ENCODE peak calls at places on chromosomes 3 and 15, in five cellular contexts. R is GF-D8; Q is activated T-cell treated with anti-CD3 and anti-CD28 coated beads, Interleukin-2, amount 50 U/mL, for 48 hours; B is cardiac muscle cell; Z is WTC11. V is an unnamed sample.

GRCh38 chr15:68376447-68377060 is 55.4 kb downstream of the ITGA11 start:
- DNase-seq in B (no peak), Z (no peak), R (no peak), Q (peak), V (no peak)

GRCh38 chr15:63553388-63553791 is 43.8 kb upstream of the FBXL22 start:
- DNase-seq in R (no peak), B (peak), Q (no peak), Z (no peak), V (no peak)

GRCh38 chr3:40613306-40613705 is 88.5 kb downstream of the ZNF621 start:
- DNase-seq in B (no peak), Q (no peak), R (no peak), Z (no peak), V (no peak)

GRCh38 chr3:45950686-45951600 is 7.7 kb downstream of the CXCR6 start:
- DNase-seq in Q (peak), B (no peak), R (no peak), Z (no peak), V (no peak)

GRCh38 chr3:42084593-42084992 is 6.6 kb upstream of the TRAK1 start:
- DNase-seq in B (no peak), Q (no peak), R (no peak), Z (no peak), V (no peak)

GRCh38 chr3:55623786-55624185 is 136.7 kb upstream of the WNT5A start:
- DNase-seq in Q (no peak), R (no peak), Z (no peak), B (no peak), V (no peak)

GRCh38 chr3:11791339-11792200 is 55.1 kb downstream of the TAMM41 start:
- DNase-seq in B (no peak), R (no peak), Z (no peak), Q (no peak), V (no peak)

GRCh38 chr15:75672646-75673425 is 25.1 kb downstream of the SNX33 start:
- DNase-seq in R (no peak), B (peak), Q (no peak), Z (no peak), V (no peak)

GRCh38 chr15:70604671-70605070 is 158.7 kb downstream of the UACA start:
- DNase-seq in R (no peak), Z (no peak), B (peak), Q (no peak), V (no peak)

GRCh38 chr3:39255503-39256325 is 24.1 kb downstream of the CX3CR1 start:
- DNase-seq in Z (no peak), B (no peak), R (peak), Q (peak), V (peak)

GRCh38 chr15:50543556-50543955 is 2.9 kb downstream of the USP50 start:
- DNase-seq in Q (no peak), B (no peak), Z (no peak), R (no peak), V (no peak)

GRCh38 chr3:186823391-186823790 is 17.1 kb upstream of the RFC4 start:
- DNase-seq in R (no peak), B (no peak), Q (no peak), Z (no peak), V (no peak)

GRCh38 chr3:36606871-36607765 is 157.2 kb downstream of the DCLK3 start:
- DNase-seq in B (no peak), Z (no peak), R (no peak), Q (no peak), V (no peak)

GRCh38 chr15:101035611-101036010 is 116.5 kb downstream of the LRRK1 start:
- DNase-seq in R (peak), B (no peak), Z (no peak), Q (no peak), V (no peak)

GRCh38 chr15:98526094-98526493 is 122.2 kb upstream of the IGF1R start:
- DNase-seq in B (no peak), Q (no peak), R (no peak), Z (no peak), V (no peak)

GRCh38 chr3:126216416-126216815 is 36.0 kb upstream of the ALDH1L1 start:
- DNase-seq in Z (no peak), B (no peak), R (no peak), Q (no peak), V (no peak)

GRCh38 chr3:193869221-193870201 is 266.4 kb upstream of the HES1 start:
- DNase-seq in Z (peak), Q (peak), R (no peak), B (no peak), V (no peak)

GRCh38 chr15:96122077-96123027 is 208.1 kb upstream of the NR2F2 start:
- DNase-seq in B (peak), Z (no peak), Q (no peak), R (no peak), V (no peak)

GRCh38 chr3:17581421-17582080 is 160.9 kb downstream of the TBC1D5 start:
- DNase-seq in R (no peak), B (no peak), Z (no peak), Q (no peak), V (no peak)

GRCh38 chr3:14138878-14139659 is 14.2 kb downstream of the TMEM43 start:
- DNase-seq in Q (no peak), R (no peak), B (no peak), Z (no peak), V (no peak)

GRCh38 chr3:187979543-187979942 is 174.4 kb upstream of the LPP start:
- DNase-seq in Z (no peak), Q (no peak), B (no peak), R (peak), V (no peak)

GRCh38 chr3:193962986-193963683 is 172.8 kb upstream of the HES1 start:
- DNase-seq in R (no peak), Q (peak), B (no peak), Z (no peak), V (no peak)

GRCh38 chr15:33135355-33135781 is 59.1 kb downstream of the FMN1 start:
- DNase-seq in B (no peak), R (no peak), Z (no peak), Q (no peak), V (no peak)

GRCh38 chr3:71110531-71111222 is 472.9 kb downstream of the FOXP1 start:
- DNase-seq in Q (no peak), B (no peak), Z (no peak), R (no peak), V (no peak)

GRCh38 chr3:189883113-189883753 is 237.5 kb downstream of the P3H2 start:
- DNase-seq in R (no peak), B (no peak), Q (no peak), Z (no peak), V (no peak)

GRCh38 chr3:87553058-87553457 is 276.7 kb upstream of the POU1F1 start:
- DNase-seq in Z (no peak), Q (no peak), R (no peak), B (no peak), V (no peak)

GRCh38 chr3:163924600-163924999 is 1153.7 kb downstream of the SI start:
- DNase-seq in Z (no peak), B (no peak), R (no peak), Q (no peak), V (no peak)

GRCh38 chr3:171301002-171301401 is 159.2 kb downstream of the TNIK start:
- DNase-seq in R (no peak), B (no peak), Q (no peak), Z (no peak), V (no peak)

GRCh38 chr3:19013879-19014278 is 134.4 kb upstream of the KCNH8 start:
- DNase-seq in B (no peak), R (no peak), Q (no peak), Z (peak), V (no peak)

GRCh38 chr3:191330309-191330712 is at the start of gene UTS2B:
- DNase-seq in R (no peak), Q (no peak), Z (no peak), B (no peak), V (no peak)

GRCh38 chr3:32531010-32531647 is 28.5 kb upstream of the CMTM6 start:
- DNase-seq in R (no peak), Z (no peak), B (no peak), Q (no peak), V (no peak)

GRCh38 chr15:95325763-95326688 is 1004.5 kb upstream of the NR2F2 start:
- DNase-seq in B (peak), Q (no peak), Z (no peak), R (no peak), V (no peak)

GRCh38 chr3:178537123-178537754 is 1.0 kb downstream of the KCNMB2 start:
- DNase-seq in B (no peak), R (no peak), Q (no peak), Z (no peak), V (no peak)

GRCh38 chr15:67186688-67187087 is 67.8 kb downstream of the AAGAB start:
- DNase-seq in R (no peak), Q (no peak), B (no peak), Z (no peak), V (no peak)

GRCh38 chr15:64464271-64465005 is 4.1 kb downstream of the ZNF609 start:
- DNase-seq in Z (no peak), B (no peak), Q (no peak), R (no peak), V (no peak)

GRCh38 chr3:20310629-20311028 is 124.6 kb upstream of the SGO1 start:
- DNase-seq in R (no peak), Z (no peak), B (no peak), Q (no peak), V (no peak)

GRCh38 chr3:134985841-134986520 is 190.9 kb downstream of the EPHB1 start:
- DNase-seq in Q (no peak), R (no peak), B (no peak), Z (no peak), V (no peak)

GRCh38 chr3:135229018-135229495 is 434.0 kb downstream of the EPHB1 start:
- DNase-seq in Z (peak), Q (no peak), B (no peak), R (no peak), V (no peak)

V was measured in esophagus squamous epithelium.